ENCODE peak calls at places on chromosomes 5 and 9, in nine cellular contexts. One of them, this sample, is unnamed.

GRCh38 chr9:34219421-34219820 is 40.6 kb downstream of the UBAP1 start:
- DNase-seq in neural progenitor cell: no peak
- DNase-seq in fibroblast of lung: no peak
- DNase-seq in GM23248: no peak
- DNase-seq in HCT116: no peak
- DNase-seq in PC-3: no peak
- DNase-seq in H9: no peak
- DNase-seq in mammary epithelial cell: no peak
- DNase-seq in HepG2: no peak
- DNase-seq in this sample: no peak

GRCh38 chr9:73357607-73358006 is 205.9 kb downstream of the ANXA1 start:
- DNase-seq in neural progenitor cell: no peak
- DNase-seq in fibroblast of lung: no peak
- DNase-seq in GM23248: no peak
- DNase-seq in HCT116: no peak
- DNase-seq in PC-3: no peak
- DNase-seq in H9: no peak
- DNase-seq in mammary epithelial cell: no peak
- DNase-seq in HepG2: no peak
- DNase-seq in this sample: no peak

GRCh38 chr5:9361835-9362234 is 184.0 kb downstream of the SEMA5A start:
- DNase-seq in neural progenitor cell: peak; percentile 86
- DNase-seq in fibroblast of lung: peak; percentile 84
- DNase-seq in GM23248: peak; percentile 68
- DNase-seq in HCT116: peak; percentile 6
- DNase-seq in PC-3: peak; percentile 97
- DNase-seq in H9: peak; percentile 77
- DNase-seq in mammary epithelial cell: peak; percentile 66
- DNase-seq in HepG2: peak; percentile 54
- DNase-seq in this sample: peak; percentile 90

GRCh38 chr9:92632641-92633040 is 37.3 kb downstream of the IPPK start:
- DNase-seq in neural progenitor cell: no peak
- DNase-seq in fibroblast of lung: no peak
- DNase-seq in GM23248: no peak
- DNase-seq in HCT116: no peak
- DNase-seq in PC-3: no peak
- DNase-seq in H9: peak; percentile 10
- DNase-seq in mammary epithelial cell: no peak
- DNase-seq in HepG2: no peak
- DNase-seq in this sample: no peak

GRCh38 chr5:65034782-65035181 is 266.1 kb downstream of the CWC27 start:
- DNase-seq in neural progenitor cell: peak; percentile 23
- DNase-seq in fibroblast of lung: no peak
- DNase-seq in GM23248: no peak
- DNase-seq in HCT116: no peak
- DNase-seq in PC-3: no peak
- DNase-seq in H9: peak; percentile 60
- DNase-seq in mammary epithelial cell: no peak
- DNase-seq in HepG2: no peak
- DNase-seq in this sample: no peak

GRCh38 chr9:116713266-116713665 is 26.2 kb downstream of the TRIM32 start:
- DNase-seq in neural progenitor cell: no peak
- DNase-seq in fibroblast of lung: no peak
- DNase-seq in GM23248: no peak
- DNase-seq in HCT116: no peak
- DNase-seq in PC-3: no peak
- DNase-seq in H9: no peak
- DNase-seq in mammary epithelial cell: no peak
- DNase-seq in HepG2: no peak
- DNase-seq in this sample: no peak

GRCh38 chr5:120449501-120449900 is 14.6 kb upstream of the PRR16 start:
- DNase-seq in neural progenitor cell: no peak
- DNase-seq in fibroblast of lung: no peak
- DNase-seq in GM23248: peak; percentile 72
- DNase-seq in HCT116: no peak
- DNase-seq in PC-3: no peak
- DNase-seq in H9: no peak
- DNase-seq in mammary epithelial cell: no peak
- DNase-seq in HepG2: no peak
- DNase-seq in this sample: no peak

GRCh38 chr9:114611516-114612271 is 603 bp downstream of the TMEM268 start:
- DNase-seq in neural progenitor cell: no peak
- DNase-seq in fibroblast of lung: peak; percentile 80
- DNase-seq in GM23248: peak; percentile 85
- DNase-seq in HCT116: no peak
- DNase-seq in PC-3: peak; percentile 34
- DNase-seq in H9: peak; percentile 54
- DNase-seq in mammary epithelial cell: peak; percentile 46
- DNase-seq in HepG2: no peak
- DNase-seq in this sample: peak; percentile 77

GRCh38 chr9:135216666-135217431 is 129.4 kb downstream of the OLFM1 start:
- DNase-seq in neural progenitor cell: peak; percentile 20
- DNase-seq in fibroblast of lung: no peak
- DNase-seq in GM23248: no peak
- DNase-seq in HCT116: no peak
- DNase-seq in PC-3: no peak
- DNase-seq in H9: peak; percentile 28
- DNase-seq in mammary epithelial cell: no peak
- DNase-seq in HepG2: no peak
- DNase-seq in this sample: no peak

GRCh38 chr9:128764361-128764760 is 7.4 kb downstream of the ZER1 start:
- DNase-seq in neural progenitor cell: no peak
- DNase-seq in fibroblast of lung: no peak
- DNase-seq in GM23248: no peak
- DNase-seq in HCT116: no peak
- DNase-seq in PC-3: no peak
- DNase-seq in H9: peak; percentile 54
- DNase-seq in mammary epithelial cell: no peak
- DNase-seq in HepG2: no peak
- DNase-seq in this sample: peak; percentile 62

GRCh38 chr9:134028076-134028475 is 2.8 kb downstream of the BRD3OS start:
- DNase-seq in neural progenitor cell: no peak
- DNase-seq in fibroblast of lung: no peak
- DNase-seq in GM23248: no peak
- DNase-seq in HCT116: no peak
- DNase-seq in PC-3: no peak
- DNase-seq in H9: no peak
- DNase-seq in mammary epithelial cell: no peak
- DNase-seq in HepG2: no peak
- DNase-seq in this sample: no peak

GRCh38 chr9:132806723-132807421 is 71.2 kb downstream of the AK8 start:
- DNase-seq in neural progenitor cell: peak; percentile 55
- DNase-seq in fibroblast of lung: no peak
- DNase-seq in GM23248: no peak
- DNase-seq in HCT116: no peak
- DNase-seq in PC-3: peak; percentile 3
- DNase-seq in H9: peak; percentile 90
- DNase-seq in mammary epithelial cell: peak; percentile 25
- DNase-seq in HepG2: no peak
- DNase-seq in this sample: no peak

GRCh38 chr9:114005371-114006154 is 72.5 kb downstream of the AMBP start:
- DNase-seq in neural progenitor cell: no peak
- DNase-seq in fibroblast of lung: no peak
- DNase-seq in GM23248: no peak
- DNase-seq in HCT116: no peak
- DNase-seq in PC-3: no peak
- DNase-seq in H9: peak; percentile 15
- DNase-seq in mammary epithelial cell: no peak
- DNase-seq in HepG2: no peak
- DNase-seq in this sample: no peak

GRCh38 chr9:109035684-109036423 is 22.6 kb upstream of the CTNNAL1 start:
- DNase-seq in neural progenitor cell: no peak
- DNase-seq in fibroblast of lung: peak; percentile 78
- DNase-seq in GM23248: peak; percentile 82
- DNase-seq in HCT116: peak; percentile 74
- DNase-seq in PC-3: peak; percentile 86
- DNase-seq in H9: no peak
- DNase-seq in mammary epithelial cell: peak; percentile 63
- DNase-seq in HepG2: peak; percentile 90
- DNase-seq in this sample: no peak

GRCh38 chr5:150644058-150644457 is 3.6 kb downstream of the SYNPO start:
- DNase-seq in neural progenitor cell: peak; percentile 41
- DNase-seq in fibroblast of lung: no peak
- DNase-seq in GM23248: no peak
- DNase-seq in HCT116: no peak
- DNase-seq in PC-3: no peak
- DNase-seq in H9: no peak
- DNase-seq in mammary epithelial cell: no peak
- DNase-seq in HepG2: no peak
- DNase-seq in this sample: no peak

GRCh38 chr9:138065287-138065686 is 187.7 kb downstream of the CACNA1B start:
- DNase-seq in neural progenitor cell: no peak
- DNase-seq in fibroblast of lung: no peak
- DNase-seq in GM23248: no peak
- DNase-seq in HCT116: no peak
- DNase-seq in PC-3: no peak
- DNase-seq in H9: no peak
- DNase-seq in mammary epithelial cell: no peak
- DNase-seq in HepG2: no peak
- DNase-seq in this sample: no peak

GRCh38 chr5:63125392-63125791 is 546.8 kb downstream of the LRRC70 start:
- DNase-seq in neural progenitor cell: no peak
- DNase-seq in fibroblast of lung: no peak
- DNase-seq in GM23248: no peak
- DNase-seq in HCT116: no peak
- DNase-seq in PC-3: no peak
- DNase-seq in H9: no peak
- DNase-seq in mammary epithelial cell: no peak
- DNase-seq in HepG2: no peak
- DNase-seq in this sample: no peak

GRCh38 chr5:168356171-168356570 is 64.7 kb downstream of the WWC1 start:
- DNase-seq in neural progenitor cell: no peak
- DNase-seq in fibroblast of lung: no peak
- DNase-seq in GM23248: no peak
- DNase-seq in HCT116: no peak
- DNase-seq in PC-3: no peak
- DNase-seq in H9: no peak
- DNase-seq in mammary epithelial cell: no peak
- DNase-seq in HepG2: no peak
- DNase-seq in this sample: no peak

GRCh38 chr5:75049581-75050274 is 2.6 kb downstream of the GCNT4 start:
- DNase-seq in neural progenitor cell: peak; percentile 79
- DNase-seq in fibroblast of lung: peak; percentile 61
- DNase-seq in GM23248: peak; percentile 71
- DNase-seq in HCT116: peak; percentile 68
- DNase-seq in PC-3: peak; percentile 70
- DNase-seq in H9: peak; percentile 85
- DNase-seq in mammary epithelial cell: peak; percentile 60
- DNase-seq in HepG2: peak; percentile 69
- DNase-seq in this sample: peak; percentile 79

GRCh38 chr9:127096208-127096607 is 26.2 kb downstream of the ANGPTL2 start:
- DNase-seq in neural progenitor cell: no peak
- DNase-seq in fibroblast of lung: no peak
- DNase-seq in GM23248: no peak
- DNase-seq in HCT116: no peak
- DNase-seq in PC-3: no peak
- DNase-seq in H9: no peak
- DNase-seq in mammary epithelial cell: no peak
- DNase-seq in HepG2: no peak
- DNase-seq in this sample: no peak

GRCh38 chr5:172597755-172598155 is 43.3 kb upstream of the NEURL1B start:
- DNase-seq in neural progenitor cell: no peak
- DNase-seq in fibroblast of lung: no peak
- DNase-seq in GM23248: no peak
- DNase-seq in HCT116: no peak
- DNase-seq in PC-3: no peak
- DNase-seq in H9: no peak
- DNase-seq in mammary epithelial cell: no peak
- DNase-seq in HepG2: no peak
- DNase-seq in this sample: no peak
- H3K27ac ChIP-seq in neural progenitor cell: no peak overlapping the region
- H3K27ac ChIP-seq in fibroblast of lung: no peak overlapping the region
- H3K27ac ChIP-seq in GM23248: no peak overlapping the region
- H3K27ac ChIP-seq in HCT116: no peak overlapping the region
- H3K27ac ChIP-seq in PC-3: no peak overlapping the region
- H3K27ac ChIP-seq in H9: no peak overlapping the region
- H3K27ac ChIP-seq in mammary epithelial cell: no peak overlapping the region
- H3K27ac ChIP-seq in HepG2: no peak overlapping the region
- H3K27ac ChIP-seq in this sample: no peak overlapping the region

DNA sequence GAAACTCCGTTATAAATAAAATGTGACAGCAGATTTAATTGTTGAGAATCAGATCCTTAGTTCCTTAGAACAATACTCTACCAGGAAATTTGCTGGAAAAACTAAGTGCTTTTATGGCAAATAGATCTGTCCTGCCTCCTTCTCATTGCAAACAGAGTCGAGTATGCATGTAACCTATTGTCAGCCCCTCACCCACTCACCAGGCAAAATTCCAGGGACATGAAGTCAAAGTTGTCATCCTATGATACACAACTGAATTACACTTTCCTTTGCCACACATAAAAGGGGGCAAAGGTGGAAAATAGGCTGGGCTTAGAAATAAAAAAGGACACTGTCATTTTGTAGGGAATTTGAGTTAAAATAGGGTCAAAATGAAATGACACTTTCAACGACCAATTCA is 453.0 kb downstream of the NFIB start:
- DNase-seq in neural progenitor cell: no peak
- DNase-seq in fibroblast of lung: peak; percentile 7
- DNase-seq in GM23248: no peak
- DNase-seq in HCT116: no peak
- DNase-seq in PC-3: peak; percentile 47
- DNase-seq in H9: no peak
- DNase-seq in mammary epithelial cell: no peak
- DNase-seq in HepG2: no peak
- DNase-seq in this sample: no peak
- H3K9ac ChIP-seq in neural progenitor cell: no peak overlapping the region
- H3K9ac ChIP-seq in fibroblast of lung: no peak overlapping the region
- H3K9ac ChIP-seq in GM23248: no peak overlapping the region
- H3K9ac ChIP-seq in HCT116: no peak overlapping the region
- H3K9ac ChIP-seq in PC-3: no peak overlapping the region
- H3K9ac ChIP-seq in H9: no peak overlapping the region
- H3K9ac ChIP-seq in mammary epithelial cell: no peak overlapping the region
- H3K9ac ChIP-seq in HepG2: no peak overlapping the region
- H3K9ac ChIP-seq in this sample: no peak overlapping the region

GRCh38 chr9:136328011-136328621 is 777 bp downstream of the GPSM1 start:
- DNase-seq in neural progenitor cell: no peak
- DNase-seq in fibroblast of lung: no peak
- DNase-seq in GM23248: peak; percentile 44
- DNase-seq in HCT116: no peak
- DNase-seq in PC-3: peak; percentile 57
- DNase-seq in H9: no peak
- DNase-seq in mammary epithelial cell: peak; percentile 47
- DNase-seq in HepG2: no peak
- DNase-seq in this sample: peak; percentile 54
- H4K20me1 ChIP-seq in neural progenitor cell: peaks cover 36% of the 10 kb centered on the region
- H4K20me1 ChIP-seq in fibroblast of lung: no peaks in the 10 kb centered on the region
- H4K20me1 ChIP-seq in GM23248: no peaks in the 10 kb centered on the region
- H4K20me1 ChIP-seq in HCT116: no peaks in the 10 kb centered on the region
- H4K20me1 ChIP-seq in PC-3: peaks cover 4% of the 10 kb centered on the region
- H4K20me1 ChIP-seq in H9: no peaks in the 10 kb centered on the region
- H4K20me1 ChIP-seq in mammary epithelial cell: no peaks in the 10 kb centered on the region
- H4K20me1 ChIP-seq in HepG2: no peaks in the 10 kb centered on the region
- H4K20me1 ChIP-seq in this sample: no peaks in the 10 kb centered on the region

GRCh38 chr5:83983852-83984251 is 263.2 kb upstream of the HAPLN1 start:
- DNase-seq in neural progenitor cell: no peak
- DNase-seq in fibroblast of lung: no peak
- DNase-seq in GM23248: no peak
- DNase-seq in HCT116: no peak
- DNase-seq in PC-3: no peak
- DNase-seq in H9: no peak
- DNase-seq in mammary epithelial cell: no peak
- DNase-seq in HepG2: no peak
- DNase-seq in this sample: no peak
- H3K27ac ChIP-seq in neural progenitor cell: no peak overlapping the region
- H3K27ac ChIP-seq in fibroblast of lung: no peak overlapping the region
- H3K27ac ChIP-seq in GM23248: no peak overlapping the region
- H3K27ac ChIP-seq in HCT116: no peak overlapping the region
- H3K27ac ChIP-seq in PC-3: no peak overlapping the region
- H3K27ac ChIP-seq in H9: no peak overlapping the region
- H3K27ac ChIP-seq in mammary epithelial cell: no peak overlapping the region
- H3K27ac ChIP-seq in HepG2: no peak overlapping the region
- H3K27ac ChIP-seq in this sample: no peak overlapping the region

This sample was measured in Karpas-422.